ENCODE peak calls at places on chromosomes 6 and 20, in four cellular contexts. R is Ammon's horn, P is foreskin fibroblast, S is dermis microvascular lymphatic vessel endothelial cell. D is an unnamed sample.

GRCh38 chr6:13302751-13303667 is 25.3 kb downstream of the TBC1D7 start:
- DNase-seq in S (peak), R (peak), P (peak), D (peak)

GRCh38 chr6:120077489-120077888 is 727.9 kb upstream of the MAN1A1 start:
- DNase-seq in P (no peak), S (no peak), R (no peak), D (peak)

GRCh38 chr20:63661108-63661507 is 3.0 kb downstream of the RTEL1 start:
- DNase-seq in P (no peak), R (no peak), S (no peak), D (no peak)

GRCh38 chr6:2158596-2159271 is 86.7 kb downstream of the GMDS start:
- DNase-seq in S (no peak), R (no peak), P (no peak), D (peak)

GRCh38 chr20:62860391-62860923 is 1.2 kb downstream of the TCFL5 start:
- DNase-seq in S (peak), P (no peak), R (peak), D (peak)

GRCh38 chr20:37670426-37670825 is 23.4 kb upstream of the CTNNBL1 start:
- DNase-seq in S (no peak), P (peak), R (peak), D (no peak)

GRCh38 chr20:2519115-2519815 is 10.6 kb upstream of the ZNF343 start:
- DNase-seq in P (peak), S (no peak), R (no peak), D (no peak)

GRCh38 chr20:41960166-41960565 is 342.0 kb upstream of the CHD6 start:
- DNase-seq in S (no peak), R (no peak), P (no peak), D (no peak)

GRCh38 chr6:85389180-85389797 is 60.6 kb upstream of the NT5E start:
- DNase-seq in P (no peak), S (no peak), R (no peak), D (no peak)

GRCh38 chr6:108564178-108564577 is 3.5 kb downstream of the FOXO3 start:
- DNase-seq in P (peak), R (no peak), S (no peak), D (no peak)

GRCh38 chr6:1004885-1005635 is 306.8 kb upstream of the FOXQ1 start:
- DNase-seq in P (no peak), R (no peak), S (no peak), D (no peak)

GRCh38 chr6:148379966-148380653 is 37.5 kb downstream of the SASH1 start:
- DNase-seq in S (no peak), R (peak), P (no peak), D (no peak)

GRCh38 chr6:149169761-149170359 is 147.7 kb upstream of the TAB2 start:
- DNase-seq in P (peak), R (no peak), S (no peak), D (no peak)

GRCh38 chr20:3409417-3409816 is 1.9 kb upstream of the DNAAF9 start:
- DNase-seq in R (no peak), P (no peak), S (no peak), D (no peak)

GRCh38 chr6:37741757-37742400 is 44.2 kb upstream of the MDGA1 start:
- DNase-seq in R (peak), S (no peak), P (no peak), D (peak)

GRCh38 chr6:49341869-49342268 is 121.2 kb downstream of the MMUT start:
- DNase-seq in P (no peak), S (no peak), R (no peak), D (no peak)

GRCh38 chr6:159535629-159536028 is 157.4 kb downstream of the SOD2 start:
- DNase-seq in S (no peak), R (no peak), P (no peak), D (no peak)